ENCODE peak calls at places on chromosome 19, in nine cellular contexts. A, L, I, C, U, K, S, E and G are unnamed samples.

GRCh38 chr19:10142701-10143375 is 23.1 kb upstream of the EIF3G start:
- ATAC-seq in A (no peak), L (no peak), I (peak; percentile 99), C (peak; percentile 87), U (no peak), K (peak; percentile 78), S (no peak), E (no peak), G (no peak)

GRCh38 chr19:51001495-51001894 is at the start of gene KLK8:
- ATAC-seq in A (no peak), L (no peak), I (no peak), C (no peak), U (no peak), K (no peak), S (peak; percentile 55), E (no peak), G (no peak)

GRCh38 chr19:814108-815078 is 7.4 kb downstream of the PLPPR3 start:
- ATAC-seq in A (peak; percentile 24), L (peak; percentile 9), I (no peak), C (peak; percentile 17), U (no peak), K (peak; percentile 14), S (no peak), E (peak; percentile 7), G (no peak)

GRCh38 chr19:47381653-47382279 is 32.7 kb downstream of the DHX34 start:
- ATAC-seq in A (peak; percentile 21), L (no peak), I (peak; percentile 66), C (peak; percentile 52), U (no peak), K (peak; percentile 97), S (no peak), E (no peak), G (no peak)

GRCh38 chr19:55345818-55346724 is 6.4 kb downstream of the KMT5C start:
- ATAC-seq in A (peak; percentile 5), L (peak; percentile 5), I (no peak), C (no peak), U (peak; percentile 24), K (no peak), S (no peak), E (no peak), G (peak; percentile 54)

GRCh38 chr19:44003461-44004134 is 841 bp downstream of the ZNF230 start:
- ATAC-seq in A (no peak), L (peak; percentile 51), I (peak; percentile 51), C (peak; percentile 43), U (peak; percentile 43), K (no peak), S (peak; percentile 28), E (peak; percentile 34), G (peak; percentile 19)

GRCh38 chr19:3224346-3225325 is at the start of gene CELF5:
- ATAC-seq in A (no peak), L (peak; percentile 32), I (peak; percentile 79), C (peak; percentile 85), U (peak; percentile 85), K (peak; percentile 89), S (peak; percentile 33), E (peak; percentile 56), G (peak; percentile 71)

GRCh38 chr19:42378225-42378929 is 11.7 kb downstream of the CNFN start:
- ATAC-seq in A (no peak), L (no peak), I (peak; percentile 70), C (peak; percentile 84), U (no peak), K (no peak), S (no peak), E (peak; percentile 25), G (no peak)

GRCh38 chr19:7993560-7993959 is 11.9 kb downstream of the ELAVL1 start:
- ATAC-seq in A (peak; percentile 48), L (no peak), I (no peak), C (no peak), U (no peak), K (no peak), S (no peak), E (no peak), G (no peak)

GRCh38 chr19:18118420-18119242 is 21.1 kb downstream of the MAST3 start:
- ATAC-seq in A (no peak), L (no peak), I (no peak), C (no peak), U (no peak), K (no peak), S (no peak), E (peak; percentile 2), G (no peak)

GRCh38 chr19:13053238-13053637 is 49.4 kb downstream of the LYL1 start:
- ATAC-seq in A (no peak), L (no peak), I (no peak), C (no peak), U (no peak), K (no peak), S (no peak), E (no peak), G (no peak)

GRCh38 chr19:36420961-36421748 is 2.7 kb upstream of the ZFP82 start:
- ATAC-seq in A (peak; percentile 57), L (no peak), I (no peak), C (no peak), U (no peak), K (no peak), S (no peak), E (no peak), G (no peak)

GRCh38 chr19:7687177-7687576 is 6.5 kb downstream of the TRAPPC5 start:
- ATAC-seq in A (no peak), L (no peak), I (no peak), C (no peak), U (no peak), K (no peak), S (no peak), E (no peak), G (no peak)

GRCh38 chr19:23318143-23318542 is 67.9 kb upstream of the ZNF724 start:
- ATAC-seq in A (no peak), L (no peak), I (no peak), C (peak; percentile 77), U (no peak), K (no peak), S (peak; percentile 43), E (peak; percentile 78), G (no peak)

GRCh38 chr19:56163097-56163496 is 12.7 kb upstream of the GALP start:
- ATAC-seq in A (no peak), L (peak; percentile 20), I (no peak), C (no peak), U (peak; percentile 61), K (no peak), S (no peak), E (no peak), G (no peak)

GRCh38 chr19:36418287-36419001 is at the start of gene ZFP82:
- ATAC-seq in A (peak; percentile 97), L (peak; percentile 87), I (peak; percentile 92), C (peak; percentile 94), U (peak; percentile 94), K (peak; percentile 92), S (peak; percentile 77), E (peak; percentile 93), G (peak; percentile 94)

GRCh38 chr19:29539131-29539530 is 13.3 kb downstream of the VSTM2B start:
- ATAC-seq in A (no peak), L (no peak), I (no peak), C (no peak), U (no peak), K (no peak), S (no peak), E (no peak), G (no peak)

GRCh38 chr19:41753936-41754529 is 1.3 kb upstream of the CEACAM6 start:
- ATAC-seq in A (no peak), L (peak; percentile 61), I (peak; percentile 92), C (peak; percentile 96), U (peak; percentile 95), K (peak; percentile 95), S (peak; percentile 63), E (peak; percentile 85), G (no peak)